ENCODE peak calls at places on chromosomes 1 and 21, in nine cellular contexts. E is ovary; Q is GM13977; P is CD4-positive, alpha-beta T cell; F is epithelial cell of proximal tubule; Y is nephron progenitor cell; W is thoracic aorta; X is cardiac muscle cell; R is GM23338. N is an unnamed sample.

GRCh38 chr1:233427907-233428306 is 100.4 kb downstream of the MAP3K21 start:
- DNase-seq in E (no peak), Q (no peak), P (no peak), F (no peak), Y (no peak), W (no peak), X (no peak), R (no peak), N (no peak)

GRCh38 chr21:43646550-43647260 is 12.6 kb downstream of the HSF2BP start:
- DNase-seq in E (peak; percentile 91), Q (peak; percentile 82), P (peak; percentile 79), F (peak; percentile 41), Y (peak; percentile 89), W (peak; percentile 80), X (peak; percentile 97), R (peak; percentile 95), N (peak; percentile 71)

GRCh38 chr21:41634858-41635257 is 126.9 kb upstream of the TMPRSS2 start:
- DNase-seq in E (no peak), Q (no peak), P (no peak), F (no peak), Y (no peak), W (no peak), X (no peak), R (no peak), N (no peak)

GRCh38 chr1:26405281-26405915 is 5.2 kb upstream of the LIN28A start:
- DNase-seq in E (no peak), Q (no peak), P (no peak), F (no peak), Y (no peak), W (no peak), X (peak; percentile 25), R (no peak), N (no peak)

GRCh38 chr21:32477424-32477745 is 64.9 kb downstream of the EVA1C start:
- DNase-seq in E (peak; percentile 10), Q (no peak), P (no peak), F (no peak), Y (no peak), W (no peak), X (no peak), R (no peak), N (no peak)

GRCh38 chr1:41665962-41666917 is 181.8 kb upstream of the EDN2 start:
- DNase-seq in E (no peak), Q (no peak), P (no peak), F (no peak), Y (no peak), W (no peak), X (no peak), R (no peak), N (no peak)

GRCh38 chr1:114310771-114311251 is 157.1 kb upstream of the SYT6 start:
- DNase-seq in E (peak; percentile 49), Q (no peak), P (no peak), F (no peak), Y (no peak), W (no peak), X (peak; percentile 97), R (no peak), N (no peak)

GRCh38 chr1:31299365-31299764 is 2.5 kb downstream of the ZCCHC17 start:
- DNase-seq in E (no peak), Q (no peak), P (no peak), F (no peak), Y (no peak), W (no peak), X (peak; percentile 2), R (no peak), N (no peak)

GRCh38 chr1:180951881-180952656 is 39.4 kb downstream of the KIAA1614 start:
- DNase-seq in E (no peak), Q (peak; percentile 23), P (no peak), F (no peak), Y (no peak), W (no peak), X (no peak), R (no peak), N (no peak)

GRCh38 chr1:26349196-26349885 is 4.6 kb downstream of the CRYBG2 start:
- DNase-seq in E (no peak), Q (no peak), P (no peak), F (peak; percentile 59), Y (no peak), W (no peak), X (no peak), R (no peak), N (no peak)

GRCh38 chr1:9721606-9722377 is 70.3 kb downstream of the PIK3CD start:
- DNase-seq in E (no peak), Q (peak; percentile 72), P (peak; percentile 71), F (no peak), Y (peak; percentile 81), W (no peak), X (peak; percentile 32), R (peak; percentile 86), N (peak; percentile 69)

GRCh38 chr1:32219022-32219421 is 3.1 kb downstream of the TMEM234 start:
- DNase-seq in E (no peak), Q (no peak), P (no peak), F (no peak), Y (no peak), W (no peak), X (no peak), R (no peak), N (no peak)

GRCh38 chr1:87134625-87135024 is 194.1 kb upstream of the LMO4 start:
- DNase-seq in E (no peak), Q (no peak), P (no peak), F (no peak), Y (no peak), W (no peak), X (no peak), R (no peak), N (no peak)

GRCh38 chr1:70495370-70495769 is 84.3 kb downstream of the CTH start:
- DNase-seq in E (no peak), Q (no peak), P (no peak), F (no peak), Y (no peak), W (no peak), X (no peak), R (no peak), N (no peak)

GRCh38 chr1:70497152-70497551 is 86.1 kb downstream of the CTH start:
- DNase-seq in E (no peak), Q (no peak), P (no peak), F (no peak), Y (no peak), W (no peak), X (no peak), R (no peak), N (no peak)

GRCh38 chr1:70499695-70500094 is 88.6 kb downstream of the CTH start:
- DNase-seq in E (no peak), Q (no peak), P (no peak), F (no peak), Y (no peak), W (no peak), X (no peak), R (no peak), N (no peak)

GRCh38 chr1:70496181-70496580 is 85.1 kb downstream of the CTH start:
- DNase-seq in E (no peak), Q (no peak), P (no peak), F (no peak), Y (no peak), W (no peak), X (no peak), R (no peak), N (no peak)
- TF ChIP-seq CTCF in E (no peak), Q (no peak), P (no peak), F (no peak), Y (no peak), W (no peak), X (no peak), R (no peak), N (no peak)

GRCh38 chr1:2252423-2252822 is 24.3 kb downstream of the SKI start:
- DNase-seq in E (no peak), Q (no peak), P (no peak), F (no peak), Y (no peak), W (no peak), X (no peak), R (no peak), N (no peak)
- TF ChIP-seq CTCF in E (no peak), Q (no peak), P (no peak), F (no peak), Y (no peak), W (no peak), X (no peak), R (no peak), N (no peak)

GRCh38 chr1:158116768-158117167 is 63.9 kb upstream of the CD1D start:
- DNase-seq in E (no peak), Q (no peak), P (no peak), F (no peak), Y (no peak), W (no peak), X (no peak), R (no peak), N (no peak)

GRCh38 chr1:158113759-158114127 is 67.0 kb upstream of the CD1D start:
- DNase-seq in E (no peak), Q (no peak), P (no peak), F (no peak), Y (no peak), W (no peak), X (no peak), R (no peak), N (no peak)

GRCh38 chr1:158115126-158115525 is 65.6 kb upstream of the CD1D start:
- DNase-seq in E (no peak), Q (peak; percentile 67), P (no peak), F (no peak), Y (no peak), W (no peak), X (no peak), R (no peak), N (no peak)

GRCh38 chr1:158116311-158116710 is 64.4 kb upstream of the CD1D start:
- DNase-seq in E (no peak), Q (no peak), P (no peak), F (no peak), Y (no peak), W (no peak), X (no peak), R (no peak), N (no peak)

DNA sequence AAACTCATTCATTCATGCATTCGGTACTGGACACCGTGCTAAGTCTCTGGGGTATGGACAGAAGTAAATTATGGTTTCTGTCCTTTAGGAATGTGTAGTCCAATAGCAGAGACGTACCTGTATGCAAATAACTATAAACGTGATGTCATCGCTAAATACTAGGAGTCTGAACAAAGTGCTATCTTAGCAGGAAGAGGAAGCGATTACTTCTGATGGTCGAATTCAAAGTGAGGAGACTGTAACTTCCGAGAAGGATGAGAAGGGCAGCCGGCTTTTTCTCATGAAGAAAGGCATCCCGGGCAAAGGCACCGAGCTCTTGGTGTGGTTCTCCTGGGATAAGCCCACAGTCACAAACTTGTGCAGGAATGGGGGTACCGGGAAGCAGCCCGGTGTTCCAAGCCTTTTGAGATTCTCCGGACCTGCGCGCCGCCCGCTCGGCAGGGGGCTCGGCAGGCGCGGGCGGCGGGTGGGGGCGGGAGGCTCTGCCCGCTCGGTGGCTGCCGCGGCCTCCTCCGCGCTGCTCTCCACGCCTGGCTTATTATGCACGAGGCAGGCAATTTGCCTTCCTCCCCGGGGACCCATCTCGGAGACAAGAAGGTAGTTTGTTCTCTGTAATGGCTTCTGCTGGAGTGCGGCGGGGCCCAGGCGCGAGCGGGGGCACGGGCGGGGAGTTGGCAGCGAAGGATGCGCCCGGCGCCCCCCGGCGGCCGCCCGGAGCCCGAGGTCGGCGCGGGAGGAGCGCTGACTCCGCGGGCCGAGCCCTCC is 67.5 kb upstream of the CD1D start:
- DNase-seq in E (peak; percentile 38), Q (peak; percentile 45), P (no peak), F (no peak), Y (peak; percentile 83), W (no peak), X (peak; percentile 50), R (peak; percentile 76), N (peak; percentile 64)
- TF ChIP-seq CTCF in E (no peak), Q (peak; percentile 37), P (peak; percentile 48), F (peak; percentile 32), Y (peak; percentile 41), W (peak; percentile 33), X (peak; percentile 33), R (peak; percentile 58), N (no peak)

GRCh38 chr1:200401708-200402107 is 8.1 kb downstream of the ZNF281 start:
- DNase-seq in E (no peak), Q (no peak), P (no peak), F (no peak), Y (no peak), W (no peak), X (no peak), R (no peak), N (no peak)
- TF ChIP-seq CTCF in E (no peak), Q (no peak), P (no peak), F (no peak), Y (no peak), W (no peak), X (no peak), R (no peak), N (no peak)